ENCODE peak calls at places on chromosomes 16 and 17, in six cellular contexts. D, K, M, H, E and P are unnamed samples.
A peak's percentile ranks its signal among the peaks of the same experiment; 100 is the strongest.

GRCh38 chr16:9192746-9193145 is 101.3 kb downstream of the HAPSTR1 start:
- DNase-seq in K (no peak), E (no peak), D (no peak), M (no peak), H (no peak), P (no peak)

GRCh38 chr16:22195695-22196558 is 10.2 kb upstream of the EEF2K start:
- DNase-seq in D (peak; percentile 96), H (peak; percentile 82), E (peak; percentile 90), K (peak; percentile 89), M (peak; percentile 91), P (peak; percentile 91)

GRCh38 chr17:65552214-65552613 is 9.2 kb downstream of the AXIN2 start:
- DNase-seq in H (no peak), E (no peak), D (no peak), K (no peak), M (no peak), P (no peak)

GRCh38 chr16:3696425-3697218 is 20.7 kb downstream of the TRAP1 start:
- DNase-seq in E (no peak), H (no peak), M (no peak), D (no peak), K (no peak), P (no peak)

GRCh38 chr16:70735141-70735979 is 49.5 kb upstream of the MTSS2 start:
- DNase-seq in H (no peak), E (no peak), M (no peak), D (no peak), K (peak; percentile 54), P (no peak)

GRCh38 chr17:60435244-60436170 is 13.2 kb downstream of the CHCT1 start:
- DNase-seq in E (peak; percentile 70), M (peak; percentile 79), H (peak; percentile 48), K (peak; percentile 56), D (peak; percentile 80), P (peak; percentile 81)

GRCh38 chr17:78819402-78819801 is 21.2 kb downstream of the USP36 start:
- DNase-seq in H (no peak), D (no peak), E (no peak), K (no peak), M (no peak), P (no peak)

GRCh38 chr17:5282639-5283217 is 644 bp downstream of the RABEP1 start:
- DNase-seq in E (peak; percentile 57), K (peak; percentile 22), M (no peak), D (peak; percentile 70), H (peak; percentile 23), P (no peak)

GRCh38 chr16:17515421-17516210 is 44.9 kb upstream of the XYLT1 start:
- DNase-seq in E (no peak), M (no peak), K (no peak), H (no peak), D (no peak), P (no peak)

GRCh38 chr17:66836063-66837005 is 1.4 kb downstream of the CACNG5 start:
- DNase-seq in K (no peak), M (no peak), E (no peak), H (no peak), D (peak; percentile 45), P (no peak)

GRCh38 chr17:45147581-45148182 is 593 bp upstream of the HEXIM1 start:
- DNase-seq in M (peak; percentile 89), K (peak; percentile 80), H (peak; percentile 71), E (peak; percentile 89), D (peak; percentile 90), P (peak; percentile 97)

GRCh38 chr17:55500103-55500502 is 11.1 kb downstream of the SMIM36 start:
- DNase-seq in M (no peak), E (no peak), D (no peak), H (no peak), K (no peak), P (no peak)

GRCh38 chr16:3780570-3780969 is 63.2 kb upstream of the TRAP1 start:
- DNase-seq in M (no peak), K (no peak), E (no peak), D (no peak), H (no peak), P (no peak)

GRCh38 chr16:1857433-1858097 is 14.4 kb downstream of the MEIOB start:
- DNase-seq in M (no peak), E (no peak), K (no peak), D (no peak), H (no peak), P (no peak)

GRCh38 chr17:48139948-48140347 is 32.4 kb downstream of the SNX11 start:
- DNase-seq in K (no peak), H (no peak), D (no peak), E (no peak), M (no peak), P (no peak)

GRCh38 chr17:68399638-68400403 is 57.5 kb downstream of the WIPI1 start:
- DNase-seq in D (no peak), M (no peak), E (no peak), K (no peak), H (no peak), P (no peak)

GRCh38 chr17:8101721-8102120 is 14.2 kb upstream of the ALOX12B start:
- DNase-seq in K (no peak), E (no peak), D (no peak), M (no peak), H (no peak), P (no peak)

GRCh38 chr17:17836818-17837379 is at the start of gene SREBF1:
- DNase-seq in M (peak; percentile 74), K (peak; percentile 69), H (peak; percentile 55), D (no peak), E (peak; percentile 83), P (peak; percentile 14)

GRCh38 chr17:17042851-17043667 is 802 bp downstream of the MPRIP start:
- DNase-seq in M (peak; percentile 43), K (no peak), D (peak; percentile 71), H (no peak), E (no peak), P (no peak)

GRCh38 chr16:28520672-28521071 is 14.0 kb upstream of the IL27 start:
- DNase-seq in E (no peak), M (no peak), K (no peak), D (no peak), H (no peak), P (no peak)

GRCh38 chr17:1089915-1090314 is 89.9 kb downstream of the ABR start:
- DNase-seq in H (no peak), D (peak; percentile 89), M (no peak), K (no peak), E (peak; percentile 89), P (no peak)

GRCh38 chr16:25481636-25482035 is 210.1 kb upstream of the HS3ST4 start:
- DNase-seq in K (no peak), E (no peak), M (peak; percentile 22), D (no peak), H (no peak), P (no peak)

GRCh38 chr16:56774009-56774408 is 44.1 kb downstream of the NUP93 start:
- DNase-seq in M (no peak), K (no peak), H (no peak), D (no peak), E (no peak), P (no peak)

GRCh38 chr16:68065716-68066305 is 19.4 kb upstream of the NFATC3 start:
- DNase-seq in M (peak; percentile 28), K (no peak), E (no peak), H (no peak), D (no peak), P (no peak)

GRCh38 chr17:29622337-29623282 is at the start of gene CORO6:
- DNase-seq in H (peak; percentile 61), D (peak; percentile 84), K (peak; percentile 70), E (no peak), M (peak; percentile 75), P (peak; percentile 87)

GRCh38 chr16:52436646-52437645 is 110.0 kb downstream of the TOX3 start:
- DNase-seq in H (no peak), M (no peak), E (no peak), D (no peak), K (no peak), P (no peak)
- H3K4me1 ChIP-seq in H (no peaks in the 10 kb centered on the region), M (no peaks in the 10 kb centered on the region), E (no peaks in the 10 kb centered on the region), D (no peaks in the 10 kb centered on the region), K (no peaks in the 10 kb centered on the region), P (peaks cover 14% of the 10 kb centered on the region)

DNA sequence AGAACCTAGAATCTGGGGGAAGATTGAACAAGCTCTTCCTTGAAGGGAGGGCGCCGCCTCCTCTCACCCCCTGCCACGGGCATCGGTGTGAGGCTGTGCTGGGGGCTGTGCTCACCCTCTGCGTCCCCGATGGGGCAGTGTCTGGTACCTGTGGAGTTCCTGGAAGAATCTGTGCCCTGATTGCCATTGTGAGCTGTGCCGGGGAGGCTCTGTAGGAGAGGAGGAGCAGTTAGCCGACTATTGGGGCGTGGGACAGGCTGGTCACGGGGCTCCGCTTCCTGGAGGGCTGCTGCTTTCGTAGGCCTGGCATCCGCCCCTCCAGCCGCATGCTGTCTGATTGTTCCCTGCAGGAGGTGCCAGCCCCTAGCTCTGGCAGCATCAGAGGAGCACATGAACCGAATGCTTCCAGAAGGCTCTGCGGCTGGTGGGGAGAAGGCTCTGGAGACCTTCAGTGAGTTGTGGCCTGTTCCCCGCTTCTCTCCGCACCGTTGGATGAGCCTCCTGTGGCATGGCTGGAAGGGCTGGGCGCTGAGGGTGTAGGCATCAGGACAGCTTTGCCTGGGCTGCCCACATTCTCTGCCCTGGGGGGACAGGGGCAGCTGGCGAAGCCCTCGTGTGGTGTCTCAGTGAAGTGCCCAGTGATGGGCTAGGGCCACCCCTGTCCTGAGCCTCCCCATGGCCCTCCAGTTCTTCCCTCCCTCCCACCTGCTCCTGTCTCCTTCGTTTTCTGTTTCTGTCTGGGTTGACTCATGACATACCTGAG is 86.9 kb downstream of the SEC14L1 start:
- DNase-seq in D (no peak), K (no peak), M (no peak), H (no peak), E (no peak), P (no peak)
- H3K27me3 ChIP-seq in D (no peaks in the 10 kb centered on the region), K (no peaks in the 10 kb centered on the region), M (no peaks in the 10 kb centered on the region), H (no peaks in the 10 kb centered on the region), E (no peaks in the 10 kb centered on the region), P (no peaks in the 10 kb centered on the region)

DNA sequence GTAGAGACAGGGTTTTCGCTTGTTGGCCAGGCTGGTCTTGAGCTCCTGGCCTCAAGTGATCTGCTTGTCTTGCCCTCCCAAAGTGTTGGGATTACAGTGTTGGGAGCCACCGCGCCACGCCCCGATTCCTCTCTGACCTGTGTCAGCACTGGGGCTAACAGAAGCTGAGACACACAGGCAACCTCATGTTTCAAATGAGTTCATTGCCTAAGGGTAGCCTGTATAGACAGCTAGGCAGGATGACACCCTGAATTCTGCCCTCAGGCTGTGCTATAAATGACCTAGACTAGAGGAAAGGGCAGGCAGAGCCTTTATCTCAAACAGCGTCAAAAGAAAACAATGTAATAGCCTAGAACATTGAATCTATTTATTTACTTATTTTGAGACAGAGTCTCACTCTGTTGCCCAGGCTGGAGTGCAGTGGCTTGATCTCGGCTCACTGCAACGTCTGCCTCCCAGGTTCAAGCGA is 2.3 kb upstream of the CDK3 start:
- DNase-seq in H (no peak), K (no peak), D (no peak), M (peak; percentile 55), E (peak; percentile 12), P (no peak)
- H3K4me1 ChIP-seq in H (peaks cover 8% of the 10 kb centered on the region), K (peaks cover 16% of the 10 kb centered on the region), D (peaks cover 8% of the 10 kb centered on the region), M (peaks cover 50% of the 10 kb centered on the region), E (no peaks in the 10 kb centered on the region), P (peaks cover 6% of the 10 kb centered on the region)

DNA sequence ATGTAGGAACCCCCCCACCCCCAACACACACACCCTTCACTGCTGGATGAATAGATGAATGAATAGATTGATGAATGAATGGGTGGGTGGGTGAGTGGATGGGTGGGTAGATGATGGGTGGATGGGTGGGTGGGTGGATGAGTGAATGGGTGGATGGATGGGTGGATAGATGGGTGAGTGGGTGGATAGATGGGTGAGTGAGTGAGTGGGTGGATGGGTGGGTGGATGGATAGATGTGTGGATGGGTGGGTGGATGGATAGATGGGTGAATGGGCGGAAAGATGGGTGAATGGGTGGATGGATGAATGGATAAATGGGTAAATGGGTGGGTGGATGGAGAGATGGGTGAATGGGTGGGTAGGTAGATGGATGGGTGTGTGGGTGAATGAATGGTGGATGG is 2.6 kb upstream of the CBFA2T3 start:
- DNase-seq in H (no peak), E (no peak), D (no peak), K (no peak), M (no peak), P (no peak)
- H3K27me3 ChIP-seq in H (peaks cover 27% of the 10 kb centered on the region), E (no peaks in the 10 kb centered on the region), D (peaks cover 78% of the 10 kb centered on the region), K (peaks cover 83% of the 10 kb centered on the region), M (no peaks in the 10 kb centered on the region), P (peaks cover 43% of the 10 kb centered on the region)

GRCh38 chr17:52660692-52661091 is 502.2 kb upstream of the CA10 start:
- DNase-seq in D (no peak), H (no peak), M (no peak), E (no peak), K (no peak), P (no peak)
- H3K4me1 ChIP-seq in D (no peaks in the 10 kb centered on the region), H (no peaks in the 10 kb centered on the region), M (no peaks in the 10 kb centered on the region), E (no peaks in the 10 kb centered on the region), K (no peaks in the 10 kb centered on the region), P (no peaks in the 10 kb centered on the region)